ENCODE peak calls at places on chromosomes 2 and 18, in four cellular contexts. F is non-pigmented ciliary epithelial cell, W is transverse colon, B is smooth muscle cell of the brain vasculature. S is an unnamed sample.

GRCh38 chr2:205161156-205161555 is 521.1 kb upstream of the NRP2 start:
- DNase-seq in F (no peak), W (no peak), B (no peak), S (no peak)

GRCh38 chr2:110948027-110948687 is 172.6 kb upstream of the BCL2L11 start:
- DNase-seq in F (no peak), W (peak), B (no peak), S (no peak)

GRCh38 chr18:3248062-3248669 is 565 bp downstream of the MYL12A start:
- DNase-seq in F (no peak), W (peak), B (no peak), S (no peak)

GRCh38 chr2:178426388-178426787 is 24.6 kb downstream of the PRKRA start:
- DNase-seq in F (no peak), W (no peak), B (no peak), S (no peak)

GRCh38 chr2:31037058-31037457 is 101.2 kb downstream of the GALNT14 start:
- DNase-seq in F (no peak), W (no peak), B (no peak), S (no peak)

GRCh38 chr2:41222593-41222992 is 770.7 kb upstream of the SLC8A1 start:
- DNase-seq in F (no peak), W (no peak), B (no peak), S (no peak)

GRCh38 chr18:75418293-75418692 is 9.2 kb downstream of the SMIM21 start:
- DNase-seq in F (no peak), W (no peak), B (no peak), S (no peak)

GRCh38 chr2:156343096-156343939 is 10.8 kb upstream of the NR4A2 start:
- DNase-seq in F (no peak), W (no peak), B (no peak), S (no peak)

GRCh38 chr18:596288-596881 is 403 bp upstream of the CLUL1 start:
- DNase-seq in F (no peak), W (no peak), B (no peak), S (no peak)

GRCh38 chr2:125086313-125087184 is 1061.5 kb downstream of the CNTNAP5 start:
- DNase-seq in F (no peak), W (no peak), B (no peak), S (no peak)

GRCh38 chr2:189624648-189625355 is 36.5 kb upstream of the ASNSD1 start:
- DNase-seq in F (no peak), W (no peak), B (no peak), S (no peak)

GRCh38 chr2:159904127-159904564 is 106.1 kb upstream of the CD302 start:
- DNase-seq in F (no peak), W (peak), B (no peak), S (no peak)

GRCh38 chr2:38650717-38651116 is 15.2 kb upstream of the GALM start:
- DNase-seq in F (no peak), W (no peak), B (no peak), S (no peak)

GRCh38 chr2:149087751-149088150 is 49.3 kb downstream of the LYPD6B start:
- DNase-seq in F (no peak), W (no peak), B (no peak), S (no peak)